ENCODE peak calls at places on chromosomes 3 and 15, in six cellular contexts. M, I, C, J, K and X are unnamed samples.

GRCh38 chr15:77352932-77353331 is 67.0 kb downstream of the PEAK1 start:
- DNase-seq in M (no peak), I (no peak), C (no peak), J (no peak), K (no peak), X (no peak)

GRCh38 chr15:29613951-29614382 is 208.3 kb downstream of the TJP1 start:
- DNase-seq in M (no peak), I (no peak), C (no peak), J (no peak), K (no peak), X (no peak)

GRCh38 chr3:139679218-139679617 is 1.4 kb upstream of the NMNAT3 start:
- DNase-seq in M (no peak), I (no peak), C (no peak), J (no peak), K (no peak), X (no peak)

GRCh38 chr3:25428003-25428861 is at the start of gene RARB:
- DNase-seq in M (peak), I (peak), C (no peak), J (peak), K (peak), X (peak)

GRCh38 chr3:109548192-109548938 is 211.0 kb upstream of the DPPA4 start:
- DNase-seq in M (no peak), I (no peak), C (no peak), J (no peak), K (no peak), X (no peak)

GRCh38 chr15:100836501-100836900 is 43.1 kb upstream of the ALDH1A3 start:
- DNase-seq in M (no peak), I (no peak), C (no peak), J (no peak), K (no peak), X (no peak)

GRCh38 chr3:171977426-171977825 is 62.0 kb upstream of the FNDC3B start:
- DNase-seq in M (no peak), I (no peak), C (no peak), J (no peak), K (no peak), X (no peak)

GRCh38 chr3:47089605-47090004 is 74.3 kb downstream of the SETD2 start:
- DNase-seq in M (no peak), I (no peak), C (no peak), J (no peak), K (no peak), X (no peak)

GRCh38 chr3:178966299-178967183 is 105.1 kb downstream of the ZMAT3 start:
- DNase-seq in M (no peak), I (peak), C (no peak), J (peak), K (no peak), X (no peak)

GRCh38 chr3:132804498-132804897 is 82.3 kb upstream of the NPHP3 start:
- DNase-seq in M (no peak), I (no peak), C (no peak), J (no peak), K (no peak), X (no peak)

GRCh38 chr3:27589795-27590194 is 105.6 kb upstream of the SLC4A7 start:
- DNase-seq in M (no peak), I (no peak), C (no peak), J (no peak), K (no peak), X (no peak)

GRCh38 chr3:160413613-160414248 is 14.3 kb downstream of the SMC4 start:
- DNase-seq in M (peak), I (peak), C (peak), J (peak), K (no peak), X (peak)

GRCh38 chr3:119627461-119627860 is 29.8 kb downstream of the PLA1A start:
- DNase-seq in M (no peak), I (peak), C (peak), J (no peak), K (no peak), X (no peak)

GRCh38 chr3:8764528-8764927 is 4.9 kb downstream of the OXTR start:
- DNase-seq in M (no peak), I (no peak), C (no peak), J (no peak), K (no peak), X (no peak)

GRCh38 chr15:82768414-82769081 is 37.3 kb downstream of the FSD2 start:
- DNase-seq in M (no peak), I (no peak), C (no peak), J (no peak), K (no peak), X (no peak)

GRCh38 chr3:138620431-138620830 is 11.9 kb downstream of the FAIM start:
- DNase-seq in M (no peak), I (no peak), C (no peak), J (no peak), K (no peak), X (no peak)

GRCh38 chr15:58506064-58506490 is 74.3 kb downstream of the LIPC start:
- DNase-seq in M (no peak), I (no peak), C (no peak), J (no peak), K (no peak), X (no peak)

GRCh38 chr3:58334013-58334321 is 1.3 kb downstream of the PXK start:
- DNase-seq in M (no peak), I (no peak), C (no peak), J (no peak), K (no peak), X (no peak)

GRCh38 chr15:57655809-57656208 is 50.7 kb upstream of the POLR2M start:
- DNase-seq in M (no peak), I (no peak), C (no peak), J (no peak), K (no peak), X (no peak)

GRCh38 chr15:92645051-92645631 is 10.4 kb downstream of the FAM174B start:
- DNase-seq in M (no peak), I (peak), C (no peak), J (no peak), K (no peak), X (no peak)

GRCh38 chr15:76401285-76401684 is 64.7 kb downstream of the ISL2 start:
- DNase-seq in M (no peak), I (no peak), C (no peak), J (no peak), K (no peak), X (no peak)

GRCh38 chr3:47664519-47664918 is 85.9 kb upstream of the CSPG5 start:
- DNase-seq in M (no peak), I (no peak), C (no peak), J (no peak), K (no peak), X (no peak)

GRCh38 chr3:104885214-104885814 is 481.4 kb upstream of the ALCAM start:
- DNase-seq in M (no peak), I (no peak), C (no peak), J (no peak), K (no peak), X (no peak)

GRCh38 chr15:39629376-39629775 is 48.5 kb downstream of the THBS1 start:
- DNase-seq in M (no peak), I (peak), C (peak), J (no peak), K (no peak), X (peak)

GRCh38 chr3:18443670-18444596 is 18.8 kb upstream of the SATB1 start:
- DNase-seq in M (no peak), I (no peak), C (peak), J (no peak), K (no peak), X (peak)

GRCh38 chr15:41791970-41792637 is 17.8 kb downstream of the MAPKBP1 start:
- DNase-seq in M (no peak), I (no peak), C (no peak), J (peak), K (no peak), X (no peak)

GRCh38 chr3:117411991-117412390 is 702.4 kb downstream of the TUSC7 start:
- DNase-seq in M (no peak), I (no peak), C (no peak), J (no peak), K (no peak), X (no peak)

GRCh38 chr15:66707310-66708160 is 5.5 kb downstream of the SMAD6 start:
- DNase-seq in M (peak), I (peak), C (no peak), J (peak), K (no peak), X (no peak)

GRCh38 chr3:58994746-58995330 is 55.0 kb downstream of the CFAP20DC start:
- DNase-seq in M (peak), I (peak), C (no peak), J (peak), K (no peak), X (no peak)

GRCh38 chr15:76346666-76347506 is 10.3 kb downstream of the ISL2 start:
- DNase-seq in M (no peak), I (peak), C (no peak), J (no peak), K (no peak), X (no peak)

GRCh38 chr3:25441234-25441856 is 13.3 kb downstream of the RARB start:
- DNase-seq in M (no peak), I (no peak), C (no peak), J (no peak), K (no peak), X (peak)

GRCh38 chr3:11764931-11765363 is 81.7 kb downstream of the TAMM41 start:
- DNase-seq in M (no peak), I (peak), C (peak), J (no peak), K (no peak), X (no peak)

GRCh38 chr3:87047857-87048256 is 56.9 kb upstream of the VGLL3 start:
- DNase-seq in M (no peak), I (no peak), C (no peak), J (no peak), K (no peak), X (no peak)

GRCh38 chr3:12393894-12394293 is 90.4 kb upstream of the TSEN2 start:
- DNase-seq in M (no peak), I (no peak), C (no peak), J (no peak), K (no peak), X (no peak)

GRCh38 chr3:178131801-178132200 is 404.4 kb upstream of the KCNMB2 start:
- DNase-seq in M (no peak), I (no peak), C (no peak), J (no peak), K (no peak), X (no peak)